ENCODE peak calls at places on chromosomes 16 and 17, in six cellular contexts. H, Z, P, F, E and S are unnamed samples.

GRCh38 chr16:67016143-67016542 is 12.8 kb upstream of the CBFB start:
- DNase-seq in H (no peak), P (no peak), Z (peak; percentile 22), E (no peak), F (no peak), S (no peak)

GRCh38 chr17:73262676-73263642 is 1.3 kb upstream of the CPSF4L start:
- DNase-seq in H (no peak), P (no peak), E (no peak), F (no peak), Z (no peak), S (no peak)

GRCh38 chr17:20307325-20307910 is 159.9 kb downstream of the LGALS9B start:
- DNase-seq in F (no peak), H (no peak), Z (no peak), E (no peak), P (no peak), S (no peak)

GRCh38 chr16:28280881-28281836 is 11.2 kb upstream of the SBK1 start:
- DNase-seq in Z (no peak), E (no peak), P (no peak), F (no peak), H (no peak), S (no peak)

GRCh38 chr16:28130099-28131088 is 66.9 kb upstream of the GSG1L start:
- DNase-seq in P (no peak), E (no peak), F (no peak), H (no peak), Z (no peak), S (no peak)

GRCh38 chr17:3636154-3636907 is at the start of the genes CTNS and SHPK:
- DNase-seq in H (peak; percentile 98), Z (peak; percentile 98), P (peak; percentile 96), F (peak; percentile 94), E (peak; percentile 96), S (peak; percentile 93)

GRCh38 chr16:84761448-84762368 is 58.1 kb upstream of the CRISPLD2 start:
- DNase-seq in Z (no peak), F (peak; percentile 86), E (no peak), H (no peak), P (no peak), S (no peak)

GRCh38 chr17:77451894-77452852 is 311.4 kb downstream of the SEC14L1 start:
- DNase-seq in E (no peak), P (peak; percentile 79), H (peak; percentile 70), Z (peak; percentile 79), F (peak; percentile 72), S (no peak)

GRCh38 chr17:39054111-39054645 is 87.0 kb upstream of the FBXO47 start:
- DNase-seq in Z (no peak), P (no peak), E (no peak), H (no peak), F (peak; percentile 7), S (no peak)

GRCh38 chr16:67529639-67530012 is 997 bp downstream of the RIPOR1 start:
- DNase-seq in H (no peak), F (no peak), P (no peak), Z (no peak), E (no peak), S (no peak)

GRCh38 chr16:29915590-29916247 is 10.3 kb downstream of the KCTD13 start:
- DNase-seq in Z (no peak), E (no peak), H (no peak), F (peak; percentile 70), P (no peak), S (no peak)

GRCh38 chr16:29912087-29912486 is 11.8 kb downstream of the ASPHD1 start:
- DNase-seq in F (no peak), H (no peak), E (no peak), P (no peak), Z (no peak), S (no peak)

GRCh38 chr16:29920690-29921371 is 5.2 kb downstream of the KCTD13 start:
- DNase-seq in E (no peak), F (no peak), Z (no peak), H (no peak), P (no peak), S (no peak)

GRCh38 chr16:29913514-29913913 is 12.5 kb downstream of the KCTD13 start:
- DNase-seq in P (no peak), E (no peak), Z (no peak), F (no peak), H (no peak), S (no peak)

DNA sequence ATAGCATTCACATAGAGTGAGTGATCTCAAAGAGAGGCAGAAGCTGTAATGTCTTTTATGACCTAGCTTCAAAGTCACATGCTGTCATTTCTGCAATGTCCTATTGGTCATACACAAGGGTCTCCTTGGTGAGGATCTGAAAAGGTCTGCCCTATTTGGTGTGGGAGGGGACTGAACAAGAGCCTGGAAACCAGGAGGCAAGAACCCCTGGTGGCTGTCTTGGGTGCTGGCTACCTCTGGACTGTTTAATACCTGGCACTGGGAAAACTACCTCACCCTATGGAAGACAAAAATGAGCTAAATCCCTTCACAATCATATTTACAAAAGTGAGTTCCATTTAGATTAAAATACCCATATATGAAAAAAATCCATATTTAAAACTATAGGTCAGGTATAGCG is 9.0 kb downstream of the KCTD13 start:
- DNase-seq in Z (no peak), E (no peak), H (no peak), P (no peak), F (no peak), S (no peak)
- TF ChIP-seq CTCF in Z (no peak), E (no peak), H (no peak), P (no peak), F (no peak), S (no peak)

GRCh38 chr16:56106527-56106926 is 84.8 kb upstream of the GNAO1 start:
- DNase-seq in Z (no peak), H (no peak), P (no peak), F (no peak), E (no peak), S (no peak)
- TF ChIP-seq CTCF in Z (no peak), H (no peak), P (no peak), F (no peak), E (no peak), S (no peak)

GRCh38 chr16:87924937-87925670 is 11.2 kb downstream of the CA5A start:
- DNase-seq in E (no peak), P (no peak), H (no peak), F (no peak), Z (no peak), S (no peak)

GRCh38 chr16:87922250-87922871 is 14.0 kb downstream of the CA5A start:
- DNase-seq in H (no peak), Z (no peak), E (no peak), F (no peak), P (no peak), S (no peak)

GRCh38 chr16:87926246-87927194 is 9.8 kb downstream of the CA5A start:
- DNase-seq in F (no peak), E (peak; percentile 66), Z (no peak), P (no peak), H (no peak), S (peak; percentile 52)

GRCh38 chr16:87927195-87927562 is 9.2 kb downstream of the CA5A start:
- DNase-seq in P (no peak), Z (no peak), H (no peak), F (no peak), E (no peak), S (no peak)

DNA sequence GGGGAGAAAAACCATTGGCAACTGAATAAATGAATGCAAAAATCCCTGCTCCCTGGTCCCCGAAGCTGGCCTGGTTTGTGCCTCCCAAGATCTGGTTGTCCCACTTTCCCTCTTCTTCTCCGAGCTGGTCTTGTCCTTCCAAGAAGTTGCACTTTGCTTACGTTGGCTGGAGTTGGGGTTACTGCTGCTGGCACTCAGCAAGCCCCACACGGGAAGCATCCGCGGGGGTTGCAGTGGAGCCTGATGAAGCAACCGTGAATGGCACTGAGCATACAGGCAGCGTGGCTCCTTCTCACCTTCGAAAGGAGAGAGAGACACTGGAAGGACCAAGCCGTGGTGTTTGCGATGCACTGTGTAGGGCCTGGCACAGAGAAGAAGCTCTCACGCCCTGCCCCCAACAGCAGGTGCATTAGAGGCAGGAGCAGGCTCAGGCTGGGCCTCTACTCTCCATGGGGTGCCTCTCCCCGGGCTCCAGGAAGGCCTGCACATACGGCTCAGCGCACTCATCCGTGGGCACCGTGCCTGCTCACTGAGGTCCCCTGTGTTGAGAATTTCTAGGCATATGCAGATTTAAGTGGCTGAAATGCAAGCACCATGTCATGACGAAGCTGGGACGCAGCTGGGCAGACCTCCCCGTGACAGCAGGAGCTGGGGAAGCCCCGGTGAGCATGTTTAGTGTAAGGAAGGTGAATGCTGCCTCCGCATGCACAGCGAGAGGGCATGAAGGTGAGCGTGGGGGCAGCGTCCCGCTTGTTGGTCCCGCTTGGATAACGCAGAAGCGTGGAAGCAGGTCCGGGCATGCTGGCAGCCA is 12.1 kb downstream of the CA5A start:
- DNase-seq in E (peak; percentile 76), H (no peak), F (no peak), Z (no peak), P (no peak), S (peak; percentile 61)
- TF ChIP-seq CTCF in E (no peak), H (no peak), F (no peak), Z (no peak), P (no peak), S (no peak)

GRCh38 chr16:88681084-88681680 is 5.1 kb downstream of the SNAI3 start:
- DNase-seq in F (no peak), Z (no peak), P (no peak), H (no peak), E (peak; percentile 87), S (no peak)

GRCh38 chr16:88678224-88678979 is 7.9 kb downstream of the SNAI3 start:
- DNase-seq in P (no peak), H (no peak), F (no peak), E (no peak), Z (no peak), S (no peak)

GRCh38 chr16:88680554-88681083 is 5.7 kb downstream of the SNAI3 start:
- DNase-seq in E (no peak), H (no peak), P (no peak), Z (no peak), F (no peak), S (no peak)

GRCh38 chr16:88676502-88677242 is 9.6 kb downstream of the SNAI3 start:
- DNase-seq in P (no peak), E (no peak), Z (no peak), F (no peak), H (no peak), S (no peak)

GRCh38 chr16:88677721-88678120 is 8.6 kb downstream of the SNAI3 start:
- DNase-seq in F (no peak), P (no peak), E (no peak), Z (no peak), H (no peak), S (no peak)
- TF ChIP-seq CTCF in F (no peak), P (no peak), E (no peak), Z (no peak), H (no peak), S (no peak)

GRCh38 chr16:82440336-82440735 is 186.4 kb upstream of the CDH13 start:
- DNase-seq in H (no peak), P (no peak), F (no peak), Z (no peak), E (no peak), S (no peak)

GRCh38 chr16:82439678-82440293 is 187.0 kb upstream of the CDH13 start:
- DNase-seq in Z (no peak), H (peak; percentile 27), P (no peak), F (peak; percentile 4), E (no peak), S (no peak)
- TF ChIP-seq CTCF in Z (no peak), H (peak; percentile 43), P (no peak), F (peak; percentile 37), E (no peak), S (no peak)

GRCh38 chr17:988561-988960 is 8.4 kb upstream of the TIMM22 start:
- DNase-seq in P (no peak), E (no peak), F (no peak), H (no peak), Z (no peak), S (no peak)
- TF ChIP-seq CTCF in P (no peak), E (no peak), F (no peak), H (no peak), Z (no peak), S (no peak)

GRCh38 chr17:46758614-46759013 is 59.9 kb downstream of the WNT3 start:
- DNase-seq in H (no peak), F (peak; percentile 34), P (no peak), E (no peak), Z (no peak), S (no peak)
- TF ChIP-seq CTCF in H (no peak), F (no peak), P (no peak), E (no peak), Z (no peak), S (no peak)